ENCODE peak calls at places on chromosomes 2 and 18, in seven cellular contexts. D, K, A, M, N, X and G are unnamed samples.

GRCh38 chr2:204738721-204739120 is 193.4 kb downstream of the PARD3B start:
- DNase-seq in D (no peak), K (no peak), A (no peak), M (no peak), N (no peak), X (no peak), G (no peak)

GRCh38 chr18:23900979-23901378 is 113.6 kb upstream of the TTC39C start:
- DNase-seq in D (no peak), K (no peak), A (no peak), M (no peak), N (no peak), X (peak), G (peak)

GRCh38 chr2:39730685-39731302 is 48.3 kb downstream of the THUMPD2 start:
- DNase-seq in D (no peak), K (no peak), A (peak), M (no peak), N (peak), X (peak), G (no peak)

GRCh38 chr2:210167227-210167626 is 4.0 kb downstream of the KANSL1L start:
- DNase-seq in D (no peak), K (no peak), A (no peak), M (no peak), N (no peak), X (peak), G (no peak)

GRCh38 chr2:45009928-45010705 is 865 bp upstream of the SIX2 start:
- DNase-seq in D (no peak), K (peak), A (peak), M (no peak), N (peak), X (peak), G (no peak)

GRCh38 chr2:221518937-221519635 is 53.0 kb downstream of the EPHA4 start:
- DNase-seq in D (no peak), K (no peak), A (no peak), M (no peak), N (no peak), X (no peak), G (no peak)

GRCh38 chr2:33069894-33070651 is 123.3 kb downstream of the LTBP1 start:
- DNase-seq in D (peak), K (peak), A (peak), M (no peak), N (no peak), X (peak), G (peak)

GRCh38 chr2:117058366-117058765 is 756.1 kb upstream of the DDX18 start:
- DNase-seq in D (no peak), K (no peak), A (no peak), M (no peak), N (no peak), X (no peak), G (no peak)

DNA sequence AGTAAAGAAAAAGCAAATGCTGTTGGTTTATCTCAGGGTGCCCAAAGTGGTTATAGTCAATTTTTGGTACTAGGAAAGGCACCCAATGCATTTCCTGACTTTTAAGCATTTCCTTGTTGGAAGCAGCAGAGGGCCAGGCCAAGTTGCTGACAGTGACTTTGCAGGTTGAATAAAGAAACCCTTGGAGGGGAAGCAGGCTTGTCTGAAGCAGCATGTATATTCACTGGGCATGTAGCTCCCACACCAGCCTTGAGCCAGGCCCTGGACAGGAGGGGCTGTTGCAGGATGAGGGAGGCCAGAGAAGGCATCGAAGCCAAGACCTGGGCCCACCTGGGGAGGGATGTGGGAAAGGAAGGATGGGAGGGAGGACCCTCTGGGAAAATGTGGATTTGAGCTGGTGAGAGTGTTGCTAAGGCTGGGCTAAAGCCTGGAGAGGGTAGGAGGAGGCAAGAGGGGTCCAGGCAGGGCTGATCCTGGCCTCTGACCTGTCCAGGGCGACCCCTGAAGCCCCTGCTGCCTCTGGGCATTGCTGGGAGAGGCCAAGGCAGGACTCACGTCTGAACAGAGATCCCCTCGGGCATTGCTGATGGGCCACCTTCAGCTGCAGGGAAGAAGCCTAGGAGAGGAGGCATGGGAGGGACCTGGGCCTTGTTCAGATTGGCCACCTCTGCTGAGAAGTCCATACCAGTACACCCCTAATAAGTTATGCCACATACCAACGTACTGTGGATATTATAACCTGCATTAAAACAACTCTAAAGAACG is 79.6 kb downstream of the STPG4 start:
- DNase-seq in D (no peak), K (no peak), A (no peak), M (no peak), N (no peak), X (no peak), G (no peak)
- TF ChIP-seq CTCF in D (no peak), K (no peak), A (no peak), M (no peak), N (no peak), X (peak), G (no peak)

GRCh38 chr2:109558076-109558882 is 55.5 kb downstream of the SEPTIN10 start:
- DNase-seq in D (peak), K (peak), A (peak), M (no peak), N (no peak), X (peak), G (peak)
- H3K4me3 ChIP-seq in D (no peak), K (no peak), A (no peak), M (no peak), N (no peak), X (no peak), G (no peak)

GRCh38 chr2:65620524-65620923 is 188.1 kb upstream of the SPRED2 start:
- DNase-seq in D (no peak), K (no peak), A (no peak), M (no peak), N (peak), X (no peak), G (no peak)
- TF ChIP-seq CTCF in D (no peak), K (no peak), A (peak), M (no peak), N (peak), X (peak), G (peak)

DNA sequence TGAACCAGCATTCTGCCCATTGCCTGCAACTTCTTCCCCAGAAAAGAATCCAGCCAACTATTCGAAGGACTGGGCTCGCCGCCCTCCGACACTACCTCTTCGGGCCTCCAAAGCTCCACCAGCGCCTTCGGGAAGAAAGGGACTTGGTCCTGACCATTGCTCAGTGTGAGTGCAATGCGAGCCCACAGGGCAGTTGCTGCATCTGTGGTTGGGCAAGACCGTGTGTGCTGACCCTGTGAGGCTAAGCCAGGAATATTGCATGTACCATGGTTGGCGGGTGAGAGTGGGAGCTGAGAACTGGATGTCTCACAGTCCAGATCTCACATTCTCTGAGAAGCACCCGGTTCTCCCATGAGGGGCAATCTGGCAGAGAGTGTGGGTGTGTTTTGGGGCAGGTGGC is 16.5 kb downstream of the ELMOD3 start:
- DNase-seq in D (no peak), K (no peak), A (no peak), M (peak), N (no peak), X (no peak), G (no peak)
- H3K4me3 ChIP-seq in D (no peak), K (no peak), A (no peak), M (no peak), N (no peak), X (no peak), G (no peak)

GRCh38 chr18:64099244-64099643 is 49.6 kb downstream of the LINC00305 start:
- DNase-seq in D (no peak), K (no peak), A (no peak), M (no peak), N (no peak), X (no peak), G (no peak)

GRCh38 chr18:64094210-64094609 is 54.7 kb downstream of the LINC00305 start:
- DNase-seq in D (no peak), K (no peak), A (no peak), M (no peak), N (no peak), X (no peak), G (no peak)

GRCh38 chr18:64095056-64095455 is 53.8 kb downstream of the LINC00305 start:
- DNase-seq in D (no peak), K (no peak), A (no peak), M (no peak), N (peak), X (no peak), G (no peak)

GRCh38 chr18:64100136-64100922 is 48.6 kb downstream of the LINC00305 start:
- DNase-seq in D (no peak), K (no peak), A (no peak), M (no peak), N (peak), X (no peak), G (peak)

GRCh38 chr18:64097497-64097896 is 51.4 kb downstream of the LINC00305 start:
- DNase-seq in D (no peak), K (no peak), A (peak), M (no peak), N (no peak), X (peak), G (peak)
- TF ChIP-seq CTCF in D (peak), K (peak), A (peak), M (no peak), N (peak), X (no peak), G (peak)